ENCODE peak calls at places on chromosomes 11 and 22, in six cellular contexts. O is heart right ventricle; N is Peyer's patch; A is mucosa of descending colon; V is CD8-positive, alpha-beta T cell; F is pancreas. I is an unnamed sample. For H3K4me1 and H3K9me3, the result is how much of the 10 kb centered on the place peaks cover.

GRCh38 chr22:37225481-37225880 is 13.2 kb upstream of the SSTR3 start:
- DNase-seq in O (no peak), N (peak), A (no peak), V (no peak), F (no peak), I (no peak)

GRCh38 chr11:23233075-23233474 is 372.8 kb upstream of the CCDC179 start:
- DNase-seq in O (no peak), N (no peak), A (no peak), V (no peak), F (no peak), I (no peak)

GRCh38 chr11:86193297-86194095 is 51.1 kb upstream of the EED start:
- DNase-seq in O (peak), N (peak), A (peak), V (peak), F (peak), I (peak)

GRCh38 chr11:71078482-71078881 is 173.9 kb downstream of the SHANK2 start:
- DNase-seq in O (no peak), N (no peak), A (no peak), V (no peak), F (no peak), I (no peak)

GRCh38 chr11:94179696-94180095 is 51.1 kb downstream of the PANX1 start:
- DNase-seq in O (no peak), N (no peak), A (no peak), V (no peak), F (no peak), I (no peak)

GRCh38 chr11:29129850-29130249 is 887.0 kb downstream of the KCNA4 start:
- DNase-seq in O (no peak), N (no peak), A (no peak), V (no peak), F (no peak), I (no peak)

GRCh38 chr11:110797453-110797852 is 85.2 kb upstream of the ARHGAP20 start:
- DNase-seq in O (no peak), N (no peak), A (no peak), V (no peak), F (no peak), I (no peak)

GRCh38 chr11:73372371-73372993 is 3.7 kb upstream of the RELT start:
- DNase-seq in O (no peak), N (no peak), A (no peak), V (no peak), F (no peak), I (no peak)

GRCh38 chr22:40922484-40923303 is 28.5 kb upstream of the RBX1 start:
- DNase-seq in O (peak), N (no peak), A (peak), V (no peak), F (no peak), I (no peak)

GRCh38 chr22:20530368-20531153 is 23.2 kb downstream of the MED15 start:
- DNase-seq in O (no peak), N (no peak), A (no peak), V (no peak), F (no peak), I (no peak)

GRCh38 chr22:27820896-27821866 is 19.6 kb upstream of the MN1 start:
- DNase-seq in O (no peak), N (no peak), A (no peak), V (no peak), F (peak), I (no peak)

GRCh38 chr22:17980638-17981051 is 43.7 kb downstream of the MICAL3 start:
- DNase-seq in O (no peak), N (peak), A (peak), V (peak), F (no peak), I (peak)

GRCh38 chr11:2708151-2708581 is 8.4 kb upstream of the KCNQ1OT1 start:
- DNase-seq in O (no peak), N (no peak), A (no peak), V (no peak), F (no peak), I (peak)

GRCh38 chr11:114746013-114746412 is 67.7 kb downstream of the NXPE2 start:
- DNase-seq in O (no peak), N (no peak), A (no peak), V (no peak), F (no peak), I (no peak)

GRCh38 chr22:26474687-26475086 is 8.9 kb downstream of the HPS4 start:
- DNase-seq in O (no peak), N (no peak), A (no peak), V (no peak), F (no peak), I (no peak)

GRCh38 chr11:102599642-102600261 is 25.4 kb downstream of the MMP20 start:
- DNase-seq in O (no peak), N (no peak), A (no peak), V (no peak), F (no peak), I (no peak)

GRCh38 chr22:41668971-41669911 is 19.4 kb downstream of the SNU13 start:
- DNase-seq in O (no peak), N (peak), A (no peak), V (no peak), F (no peak), I (no peak)

GRCh38 chr22:21593406-21594232 is 26.1 kb downstream of the UBE2L3 start:
- DNase-seq in O (peak), N (no peak), A (peak), V (no peak), F (no peak), I (no peak)

GRCh38 chr11:12099132-12099873 is 11.1 kb upstream of the MICAL2 start:
- DNase-seq in O (no peak), N (no peak), A (no peak), V (no peak), F (no peak), I (no peak)

GRCh38 chr22:39594411-39594810 is 23.9 kb downstream of the CACNA1I start:
- DNase-seq in O (no peak), N (no peak), A (no peak), V (no peak), F (no peak), I (no peak)

GRCh38 chr11:9330387-9331384 is 16.3 kb upstream of the TMEM41B start:
- DNase-seq in O (no peak), N (no peak), A (no peak), V (no peak), F (no peak), I (no peak)

GRCh38 chr11:117731689-117732290 is 65.2 kb downstream of the DSCAML1 start:
- DNase-seq in O (no peak), N (no peak), A (no peak), V (no peak), F (no peak), I (no peak)

GRCh38 chr22:31874821-31875220 is 69.5 kb upstream of the YWHAH start:
- DNase-seq in O (no peak), N (no peak), A (no peak), V (no peak), F (no peak), I (no peak)

GRCh38 chr11:122209619-122210377 is 93.8 kb upstream of the BLID start:
- DNase-seq in O (peak), N (no peak), A (peak), V (no peak), F (peak), I (peak)

GRCh38 chr11:44964526-44965209 is 14.0 kb upstream of the TP53I11 start:
- DNase-seq in O (no peak), N (no peak), A (no peak), V (no peak), F (no peak), I (no peak)

GRCh38 chr22:31742682-31743081 is 7.2 kb downstream of the PRR14L start:
- DNase-seq in O (no peak), N (no peak), A (no peak), V (no peak), F (no peak), I (no peak)

GRCh38 chr11:91979775-91980174 is 244.8 kb upstream of the FAT3 start:
- DNase-seq in O (no peak), N (no peak), A (no peak), V (no peak), F (no peak), I (no peak)

GRCh38 chr11:91986218-91986617 is 238.4 kb upstream of the FAT3 start:
- DNase-seq in O (no peak), N (no peak), A (no peak), V (no peak), F (no peak), I (no peak)

GRCh38 chr11:91978747-91979146 is 245.9 kb upstream of the FAT3 start:
- DNase-seq in O (no peak), N (no peak), A (no peak), V (no peak), F (no peak), I (no peak)

GRCh38 chr11:91981995-91982394 is 242.6 kb upstream of the FAT3 start:
- DNase-seq in O (peak), N (no peak), A (peak), V (no peak), F (peak), I (peak)

DNA sequence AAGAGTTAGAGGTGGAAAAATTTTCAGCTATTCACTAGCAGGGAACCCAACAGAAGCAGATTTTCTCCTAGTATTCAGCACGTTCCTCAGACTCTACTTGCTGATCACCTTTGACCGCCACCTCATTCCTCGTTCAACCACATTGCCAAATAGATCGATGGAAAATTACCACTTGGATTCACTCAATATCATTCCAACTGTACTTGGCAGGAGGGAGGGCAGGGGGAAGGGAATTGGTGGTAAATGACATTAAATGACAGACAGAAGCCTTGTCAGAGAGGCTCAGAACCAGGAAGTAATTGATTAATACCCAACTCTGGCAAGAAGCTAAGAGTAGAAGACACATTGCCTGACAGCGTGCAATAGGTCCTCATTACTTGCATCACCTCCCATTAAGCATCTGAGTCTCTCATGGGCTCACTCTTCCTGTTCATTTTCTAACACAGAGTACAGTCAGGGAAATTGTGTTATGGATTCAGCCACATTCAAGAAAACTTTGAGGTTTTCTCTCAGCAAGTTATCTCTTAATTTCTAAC is 240.5 kb upstream of the FAT3 start:
- DNase-seq in O (no peak), N (no peak), A (no peak), V (no peak), F (no peak), I (no peak)
- H3K4me1 ChIP-seq in O (under half), N (under half), A (under half), V (under half), F (under half), I (under half)

GRCh38 chr22:48821346-48822186 is 1006.1 kb downstream of the BRD1 start:
- DNase-seq in O (no peak), N (no peak), A (no peak), V (no peak), F (no peak), I (no peak)
- H3K9me3 ChIP-seq in O (under half), N (under half), A (under half), V (under half), F (under half), I (under half)

GRCh38 chr22:44438056-44438455 is 60.0 kb downstream of the RTL6 start:
- DNase-seq in O (no peak), N (no peak), A (no peak), V (no peak), F (no peak), I (no peak)
- TF ChIP-seq CTCF in O (no peak), N (no peak), A (no peak), V (no peak), F (no peak), I (no peak)

GRCh38 chr11:20050551-20051333 is 109.5 kb downstream of the DBX1 start:
- DNase-seq in O (no peak), N (no peak), A (no peak), V (no peak), F (no peak), I (no peak)
- H3K4me1 ChIP-seq in O (under half), N (under half), A (under half), V (under half), F (under half), I (under half)

I was measured in tibial nerve.